ENCODE peak calls at places on chromosomes 16 and 17, in four cellular contexts. T is transverse colon, Y is H1, N is A549. W is an unnamed sample.

GRCh38 chr16:88064889-88065746 is 113.9 kb downstream of the BANP start:
- DNase-seq in T (no peak), Y (no peak), N (no peak), W (no peak)

GRCh38 chr17:48997103-48997826 is at the start of gene IGF2BP1:
- DNase-seq in T (no peak), Y (peak; percentile 77), N (peak; percentile 95), W (no peak)

GRCh38 chr16:27322858-27323780 is 9.3 kb downstream of the IL4R start:
- DNase-seq in T (peak; percentile 82), Y (no peak), N (no peak), W (no peak)

GRCh38 chr17:4807534-4808377 is 804 bp downstream of the PLD2 start:
- DNase-seq in T (peak; percentile 15), Y (no peak), N (no peak), W (no peak)

GRCh38 chr17:64491034-64491860 is 5.6 kb downstream of the POLG2 start:
- DNase-seq in T (peak; percentile 37), Y (no peak), N (peak; percentile 70), W (no peak)

GRCh38 chr16:483351-484075 is 44.0 kb upstream of the CAPN15 start:
- DNase-seq in T (no peak), Y (no peak), N (no peak), W (no peak)

GRCh38 chr16:878071-878784 is 77.7 kb upstream of the GNG13 start:
- DNase-seq in T (peak; percentile 18), Y (no peak), N (peak; percentile 52), W (no peak)

GRCh38 chr17:78920528-78920927 is 4.7 kb downstream of the TIMP2 start:
- DNase-seq in T (no peak), Y (no peak), N (no peak), W (no peak)

GRCh38 chr17:5329784-5330557 is 47.9 kb downstream of the RABEP1 start:
- DNase-seq in T (no peak), Y (no peak), N (no peak), W (no peak)

GRCh38 chr17:73359987-73360410 is 48.2 kb upstream of the CDC42EP4 start:
- DNase-seq in T (peak; percentile 77), Y (peak; percentile 59), N (no peak), W (no peak)

GRCh38 chr17:57102122-57102521 is 17.1 kb downstream of the AKAP1 start:
- DNase-seq in T (no peak), Y (no peak), N (no peak), W (no peak)

GRCh38 chr17:57092779-57093178 is 7.7 kb downstream of the AKAP1 start:
- DNase-seq in T (no peak), Y (no peak), N (no peak), W (no peak)

GRCh38 chr17:57096472-57097198 is 11.6 kb downstream of the AKAP1 start:
- DNase-seq in T (no peak), Y (no peak), N (no peak), W (no peak)

GRCh38 chr17:57099165-57099564 is 14.1 kb downstream of the AKAP1 start:
- DNase-seq in T (no peak), Y (no peak), N (no peak), W (no peak)

GRCh38 chr17:57097832-57098421 is 12.9 kb downstream of the AKAP1 start:
- DNase-seq in T (no peak), Y (no peak), N (no peak), W (peak; percentile 49)
- TF ChIP-seq POLR2A in T (no peak), Y (no peak), N (no peak), W (no peak)

DNA sequence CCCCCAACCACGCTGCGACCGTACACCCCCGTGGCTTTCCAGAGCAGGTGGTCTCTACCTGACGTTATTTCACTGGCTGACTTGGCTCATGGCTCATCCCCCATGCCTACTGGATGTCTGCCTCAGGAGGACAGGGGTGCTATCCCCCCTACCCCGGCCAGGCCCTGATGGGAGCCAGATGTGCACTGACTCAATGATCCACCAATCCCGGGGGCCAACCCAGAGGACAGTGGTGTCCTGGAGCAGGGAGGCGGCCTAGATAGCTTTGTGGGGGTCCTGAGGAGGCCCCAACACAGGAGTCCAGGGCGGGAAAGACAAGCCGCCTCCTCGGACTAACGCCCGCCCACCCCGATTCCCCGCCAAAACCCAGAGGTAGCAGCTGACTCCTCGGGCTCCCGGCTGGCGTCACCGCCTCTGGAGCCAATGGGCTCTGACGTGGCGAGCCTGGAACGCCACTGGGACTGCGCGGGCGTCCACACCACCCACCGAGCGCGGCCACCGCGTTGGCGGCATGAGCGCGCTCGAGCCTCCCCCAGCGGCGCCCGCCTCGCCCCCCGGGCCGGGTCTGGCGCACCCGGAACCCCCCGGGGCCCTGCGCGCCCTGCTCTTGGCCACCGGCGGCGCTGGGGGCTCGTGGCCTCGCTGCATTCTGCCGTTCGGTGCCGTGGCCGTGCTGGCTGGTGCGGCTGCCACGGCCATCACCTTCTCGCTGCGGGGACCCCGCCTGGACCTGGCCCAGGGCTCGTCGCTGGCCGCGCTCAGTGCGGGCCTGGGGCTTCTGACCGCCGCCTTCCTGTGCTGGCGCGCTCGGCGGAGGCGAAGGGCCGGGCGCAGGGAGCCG is 3.6 kb upstream of the NTN3 start:
- DNase-seq in T (peak; percentile 66), Y (no peak), N (peak; percentile 60), W (peak; percentile 98)
- TF ChIP-seq POLR2A in T (no peak), Y (no peak), N (peak; percentile 40), W (peak; percentile 55)

DNA sequence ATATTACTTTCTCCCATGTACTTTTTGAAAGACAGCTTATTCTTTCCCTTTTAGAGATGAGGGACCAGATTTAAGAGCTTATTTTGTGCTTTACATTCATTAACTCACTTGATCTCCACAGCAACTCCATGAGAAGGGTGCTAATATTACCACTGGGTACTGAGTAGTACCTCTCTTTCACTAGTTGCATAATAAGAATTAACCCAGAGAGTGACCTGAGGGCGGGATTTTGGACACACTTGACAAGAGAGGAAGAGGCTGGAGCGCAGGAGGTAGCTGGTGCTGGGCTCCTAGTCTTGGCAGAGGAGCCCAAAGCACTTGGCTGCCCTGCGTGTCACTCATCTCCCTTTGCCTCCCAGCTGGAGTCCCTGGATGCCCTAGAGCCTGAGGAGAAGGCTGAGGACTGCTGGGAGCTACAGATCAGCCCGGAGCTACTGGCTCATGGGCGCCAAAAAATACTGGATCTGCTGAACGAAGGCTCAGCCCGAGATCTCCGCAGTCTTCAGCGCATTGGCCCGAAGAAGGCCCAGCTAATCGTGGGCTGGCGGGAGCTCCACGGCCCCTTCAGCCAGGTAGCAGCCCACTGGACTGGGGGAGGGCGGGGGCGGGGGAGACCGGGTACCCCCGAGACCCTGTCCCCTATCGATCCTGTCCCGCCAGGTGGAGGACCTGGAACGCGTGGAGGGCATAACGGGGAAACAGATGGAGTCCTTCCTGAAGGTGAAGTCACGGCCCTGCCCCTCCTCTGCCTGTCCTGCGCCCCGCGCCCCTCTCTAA is 1.7 kb upstream of the MAZ start:
- DNase-seq in T (peak; percentile 37), Y (no peak), N (no peak), W (peak; percentile 76)
- TF ChIP-seq POLR2A in T (no peak), Y (no peak), N (no peak), W (no peak)

GRCh38 chr16:71288890-71289731 is at the start of gene CMTR2:
- DNase-seq in T (peak; percentile 96), Y (peak; percentile 97), N (peak; percentile 98), W (peak; percentile 94)
- TF ChIP-seq POLR2A in T (peak; percentile 85), Y (no peak), N (peak; percentile 93), W (peak; percentile 93)